ENCODE peak calls at places on chromosomes 12 and 14, in six cellular contexts. Q is dorsolateral prefrontal cortex, H is AG04450, Z is heart right ventricle, L is cardiac fibroblast, I is fibroblast of lung. F is an unnamed sample.

GRCh38 chr12:121949643-121950397 is 31.4 kb downstream of the CFAP251 start:
- DNase-seq in Q (no peak), H (peak), Z (no peak), L (peak), I (peak), F (no peak)

GRCh38 chr12:130506844-130507243 is 169.2 kb downstream of the PIWIL1 start:
- DNase-seq in Q (no peak), H (no peak), Z (no peak), L (no peak), I (no peak), F (no peak)

GRCh38 chr12:85559534-85559933 is 276.7 kb downstream of the RASSF9 start:
- DNase-seq in Q (no peak), H (no peak), Z (no peak), L (no peak), I (no peak), F (no peak)

GRCh38 chr14:74547331-74547927 is 53.9 kb downstream of the ISCA2 start:
- DNase-seq in Q (no peak), H (no peak), Z (no peak), L (no peak), I (no peak), F (no peak)

GRCh38 chr12:4027412-4027811 is 154.2 kb upstream of the PARP11 start:
- DNase-seq in Q (no peak), H (no peak), Z (no peak), L (no peak), I (no peak), F (no peak)

GRCh38 chr12:102064476-102064875 is 2.7 kb upstream of the WASHC3 start:
- DNase-seq in Q (no peak), H (no peak), Z (no peak), L (no peak), I (no peak), F (no peak)

GRCh38 chr14:90281261-90281660 is 24.9 kb downstream of the PSMC1 start:
- DNase-seq in Q (no peak), H (peak), Z (no peak), L (peak), I (peak), F (no peak)

GRCh38 chr14:69553221-69553620 is 21.4 kb downstream of the CCDC177 start:
- DNase-seq in Q (no peak), H (peak), Z (no peak), L (peak), I (peak), F (no peak)

GRCh38 chr12:75658826-75659823 is 147.7 kb upstream of the KRR1 start:
- DNase-seq in Q (no peak), H (no peak), Z (no peak), L (peak), I (peak), F (no peak)

GRCh38 chr12:132435486-132436187 is 54.3 kb upstream of the FBRSL1 start:
- DNase-seq in Q (no peak), H (no peak), Z (no peak), L (no peak), I (no peak), F (no peak)

DNA sequence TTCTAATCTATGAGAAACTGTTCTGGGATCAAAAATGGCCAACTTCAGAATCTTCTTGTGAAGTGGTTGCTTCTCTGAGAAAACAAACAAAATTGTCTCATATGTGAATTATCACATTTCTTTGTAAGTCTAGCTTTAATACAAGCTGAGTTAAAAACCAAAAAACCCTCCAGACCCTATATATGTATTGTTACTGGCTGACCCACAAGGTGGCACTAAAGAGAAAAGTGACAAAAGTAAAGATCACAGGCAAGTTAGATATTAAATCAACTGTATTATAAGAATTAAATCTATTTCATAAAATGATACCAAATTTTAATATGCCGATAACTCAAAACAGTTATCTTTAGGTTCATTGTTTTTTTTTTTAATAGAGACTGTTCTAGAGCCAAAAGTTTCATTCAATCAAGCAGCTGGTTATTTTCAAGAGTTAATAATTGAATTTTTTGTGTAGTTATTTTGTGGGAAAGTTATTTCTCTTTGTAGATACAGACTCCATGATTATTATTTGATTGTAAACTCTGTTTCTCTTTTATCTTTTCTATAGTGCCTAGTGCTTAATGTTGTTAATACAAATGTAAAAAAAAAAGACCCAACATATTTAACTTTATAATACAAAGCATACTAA is 7.5 kb upstream of the TRHDE start:
- DNase-seq in Q (no peak), H (no peak), Z (no peak), L (peak), I (peak), F (no peak)
- TF ChIP-seq CTCF in Q (peak), H (peak), Z (peak), L (peak), I (peak), F (peak)

DNA sequence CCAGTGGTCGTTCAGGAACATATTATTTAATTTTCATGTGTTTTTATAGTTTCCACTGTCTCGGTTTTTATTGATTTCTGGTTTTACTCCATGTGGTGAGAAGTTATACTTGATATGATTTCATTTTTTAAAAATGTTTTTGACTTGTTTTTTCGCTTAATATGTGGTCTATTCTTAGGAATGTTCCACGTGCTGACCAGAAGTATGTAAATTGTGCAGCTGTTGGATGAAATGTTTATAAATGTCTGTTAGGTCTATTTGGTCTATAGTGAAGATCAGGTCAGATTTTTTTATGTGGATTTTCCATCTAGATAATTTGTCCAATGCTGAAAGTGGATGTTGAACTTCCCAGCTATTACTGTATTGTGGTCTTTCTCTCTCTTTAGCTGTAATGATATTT is 433.8 kb upstream of the MIS18BP1 start:
- DNase-seq in Q (no peak), H (no peak), Z (no peak), L (no peak), I (peak), F (no peak)
- H3K4me3 ChIP-seq in Q (no peak), H (no peak), Z (no peak), L (no peak), I (no peak), F (no peak)

DNA sequence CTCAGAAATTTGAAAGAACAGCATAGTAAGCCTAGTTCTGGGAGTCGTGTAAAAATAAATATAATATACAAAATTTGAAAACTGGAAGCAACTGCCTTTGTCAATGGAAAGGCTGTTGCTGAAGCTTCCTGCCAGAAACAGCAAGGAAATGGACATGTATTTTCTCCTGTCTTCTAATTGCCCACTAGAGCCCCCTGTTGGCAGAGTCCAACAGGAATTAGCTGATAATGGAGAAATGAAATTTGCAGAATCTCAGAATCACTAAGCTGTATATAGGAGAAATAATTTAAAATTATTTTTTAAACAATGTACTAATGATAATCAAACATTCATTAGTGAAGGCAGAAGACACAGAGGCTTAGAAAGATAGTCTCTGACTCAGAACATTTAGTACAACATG is 414.8 kb downstream of the SLC6A15 start:
- DNase-seq in Q (no peak), H (no peak), Z (no peak), L (peak), I (peak), F (no peak)
- TF ChIP-seq CTCF in Q (no peak), H (peak), Z (no peak), L (no peak), I (peak), F (no peak)

GRCh38 chr12:28539691-28540323 is 349.6 kb downstream of the CCDC91 start:
- DNase-seq in Q (no peak), H (no peak), Z (no peak), L (no peak), I (no peak), F (no peak)
- H3K4me3 ChIP-seq in Q (no peak), H (no peak), Z (no peak), L (no peak), I (no peak), F (no peak)

DNA sequence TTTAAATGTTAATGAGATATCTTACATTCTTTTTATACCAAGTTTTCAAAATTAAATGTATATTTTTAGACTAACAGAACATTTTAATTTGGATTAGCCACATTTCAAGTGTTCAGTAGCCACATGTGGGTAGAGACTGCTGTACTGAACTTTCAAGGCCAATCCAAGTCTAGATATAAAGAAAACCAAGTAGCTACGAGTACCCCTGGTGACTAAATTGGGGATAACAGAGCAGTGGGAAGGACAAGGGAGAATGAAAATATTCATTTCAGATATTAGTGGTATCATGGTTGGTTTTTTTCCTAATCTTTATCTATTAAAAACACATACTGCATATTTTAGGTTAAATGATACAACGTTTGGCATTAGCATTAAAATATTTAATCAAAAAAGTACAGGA is 69.4 kb upstream of the RHOJ start:
- DNase-seq in Q (no peak), H (no peak), Z (no peak), L (peak), I (peak), F (no peak)
- TF ChIP-seq CTCF in Q (no peak), H (peak), Z (no peak), L (peak), I (peak), F (no peak)